ENCODE peak calls at places on chromosomes 13 and 19, in ten cellular contexts. O is esophagus muscularis mucosa; T is CD8-positive, alpha-beta memory T cell; A is NCI-H345; B is hippocampal formation; H is fibroblast of pulmonary artery; K is ovary; Q is osteoblast; N is HS-5; W is MG63. U is an unnamed sample.

GRCh38 chr19:46413262-46414031 is at the start of gene CCDC8:
- DNase-seq in O (no peak), T (no peak), A (no peak), B (peak), H (peak), K (peak), Q (peak), N (no peak), W (peak), U (peak)

GRCh38 chr13:45295536-45295935 is 45.4 kb downstream of the TPT1 start:
- DNase-seq in O (no peak), T (no peak), A (no peak), B (no peak), H (no peak), K (no peak), Q (no peak), N (no peak), W (no peak), U (no peak)

GRCh38 chr13:90416519-90416918 is 931.0 kb upstream of the MIR17HG start:
- DNase-seq in O (no peak), T (no peak), A (no peak), B (no peak), H (peak), K (no peak), Q (no peak), N (peak), W (peak), U (no peak)

GRCh38 chr19:13906525-13906904 is 514 bp downstream of the CC2D1A start:
- DNase-seq in O (no peak), T (no peak), A (peak), B (no peak), H (no peak), K (no peak), Q (peak), N (no peak), W (no peak), U (peak)

GRCh38 chr19:13146763-13147563 is 3.2 kb downstream of the STX10 start:
- DNase-seq in O (no peak), T (no peak), A (no peak), B (no peak), H (peak), K (peak), Q (peak), N (no peak), W (no peak), U (peak)

GRCh38 chr13:108915095-108915633 is 285.8 kb downstream of the MYO16 start:
- DNase-seq in O (no peak), T (no peak), A (peak), B (no peak), H (peak), K (no peak), Q (no peak), N (no peak), W (no peak), U (no peak)

GRCh38 chr13:108322206-108322824 is 52.8 kb downstream of the TNFSF13B start:
- DNase-seq in O (no peak), T (peak), A (peak), B (no peak), H (peak), K (no peak), Q (peak), N (no peak), W (no peak), U (no peak)

GRCh38 chr19:46963093-46963734 is 56.4 kb upstream of the NPAS1 start:
- DNase-seq in O (no peak), T (no peak), A (no peak), B (no peak), H (peak), K (no peak), Q (peak), N (peak), W (peak), U (no peak)

GRCh38 chr19:948842-949496 is 23.1 kb downstream of the ARID3A start:
- DNase-seq in O (no peak), T (no peak), A (no peak), B (no peak), H (no peak), K (no peak), Q (no peak), N (no peak), W (no peak), U (no peak)

GRCh38 chr13:90105276-90105675 is 1242.2 kb upstream of the MIR17HG start:
- DNase-seq in O (no peak), T (no peak), A (no peak), B (no peak), H (peak), K (no peak), Q (no peak), N (peak), W (no peak), U (no peak)

GRCh38 chr13:34943675-34944634 is 1.9 kb downstream of the NBEA start:
- DNase-seq in O (no peak), T (no peak), A (no peak), B (peak), H (no peak), K (no peak), Q (peak), N (no peak), W (no peak), U (no peak)

GRCh38 chr19:5480427-5480836 is 25.2 kb downstream of the ZNRF4 start:
- DNase-seq in O (no peak), T (no peak), A (peak), B (no peak), H (peak), K (no peak), Q (peak), N (no peak), W (no peak), U (peak)

U was measured in left ventricle myocardium superior.